ENCODE peak calls at places on chromosome 20, in ten cellular contexts. A is fibroblast of mammary gland, L is K562, B is Peyer's patch, G is IMR-90, P is DND-41, U is aorta, R is fibroblast of lung, N is tibial artery, H is tibial nerve. Z is an unnamed sample.

GRCh38 chr20:54668271-54669053 is 193.1 kb downstream of the DOK5 start:
- DNase-seq in A (peak; percentile 28), R (peak; percentile 12), B (no peak), G (peak; percentile 5), P (peak; percentile 27), U (no peak), H (no peak), L (peak; percentile 44), N (no peak), Z (no peak)

GRCh38 chr20:51494241-51495110 is 48.0 kb downstream of the NFATC2 start:
- DNase-seq in P (no peak), N (no peak), L (no peak), R (no peak), U (no peak), B (no peak), A (no peak), G (no peak), H (no peak), Z (no peak)

GRCh38 chr20:10040070-10040970 is 5.5 kb downstream of the ANKEF1 start:
- DNase-seq in P (no peak), R (peak; percentile 85), H (no peak), A (peak; percentile 91), U (no peak), L (peak; percentile 9), G (peak; percentile 85), B (no peak), N (no peak), Z (peak; percentile 42)

GRCh38 chr20:39019805-39020325 is 57.7 kb downstream of the DHX35 start:
- DNase-seq in U (no peak), N (no peak), L (no peak), A (peak; percentile 6), R (peak; percentile 27), B (no peak), G (no peak), H (no peak), P (no peak), Z (no peak)

GRCh38 chr20:13101701-13102100 is 92.9 kb downstream of the SPTLC3 start:
- DNase-seq in P (no peak), G (peak; percentile 43), H (no peak), A (peak; percentile 52), B (no peak), L (no peak), N (no peak), U (no peak), R (peak; percentile 47), Z (no peak)

GRCh38 chr20:1423625-1424106 is 30.8 kb upstream of the FKBP1A start:
- DNase-seq in U (no peak), N (no peak), B (peak; percentile 67), H (no peak), L (peak; percentile 84), G (peak; percentile 69), A (peak; percentile 76), R (peak; percentile 79), P (peak; percentile 46), Z (no peak)

GRCh38 chr20:62816879-62817873 is at the start of gene COL9A3:
- DNase-seq in R (no peak), H (no peak), A (no peak), U (no peak), G (no peak), L (no peak), B (no peak), P (no peak), N (no peak), Z (no peak)

GRCh38 chr20:9301129-9302072 is 213.0 kb upstream of the LAMP5 start:
- DNase-seq in R (peak; percentile 90), P (no peak), G (peak; percentile 89), N (no peak), H (peak; percentile 21), A (peak; percentile 61), B (no peak), L (no peak), U (no peak), Z (peak; percentile 63)

GRCh38 chr20:63980317-63980805 is 571 bp upstream of the PRPF6 start:
- DNase-seq in G (no peak), A (peak; percentile 58), H (no peak), N (no peak), B (no peak), P (no peak), R (no peak), L (no peak), U (no peak), Z (no peak)

GRCh38 chr20:21099653-21100589 is 6.2 kb downstream of the LINC00237 start:
- DNase-seq in L (peak; percentile 30), P (no peak), B (peak; percentile 59), G (peak; percentile 4), U (peak; percentile 77), N (peak; percentile 29), H (no peak), A (no peak), R (no peak), Z (no peak)

GRCh38 chr20:47713941-47714450 is 71.3 kb downstream of the SULF2 start:
- DNase-seq in N (peak; percentile 77), U (peak; percentile 84), R (peak; percentile 47), A (peak; percentile 51), H (peak; percentile 66), P (no peak), L (no peak), G (peak; percentile 27), B (no peak), Z (no peak)

GRCh38 chr20:12906401-12906800 is 102.4 kb upstream of the SPTLC3 start:
- DNase-seq in A (no peak), N (no peak), R (no peak), U (no peak), H (no peak), G (no peak), B (no peak), P (no peak), L (no peak), Z (no peak)

GRCh38 chr20:10579942-10580341 is 93.9 kb downstream of the JAG1 start:
- DNase-seq in R (no peak), N (no peak), H (no peak), B (no peak), A (no peak), G (no peak), U (no peak), L (no peak), P (no peak), Z (no peak)

GRCh38 chr20:22584922-22585785 is 782 bp upstream of the FOXA2 start:
- DNase-seq in L (no peak), P (no peak), G (no peak), U (no peak), B (peak; percentile 60), N (no peak), R (no peak), H (no peak), A (no peak), Z (no peak)

GRCh38 chr20:21529863-21530262 is 16.0 kb upstream of the NKX2-2 start:
- DNase-seq in L (no peak), U (no peak), R (no peak), G (no peak), B (no peak), N (no peak), A (no peak), H (no peak), P (no peak), Z (no peak)

DNA sequence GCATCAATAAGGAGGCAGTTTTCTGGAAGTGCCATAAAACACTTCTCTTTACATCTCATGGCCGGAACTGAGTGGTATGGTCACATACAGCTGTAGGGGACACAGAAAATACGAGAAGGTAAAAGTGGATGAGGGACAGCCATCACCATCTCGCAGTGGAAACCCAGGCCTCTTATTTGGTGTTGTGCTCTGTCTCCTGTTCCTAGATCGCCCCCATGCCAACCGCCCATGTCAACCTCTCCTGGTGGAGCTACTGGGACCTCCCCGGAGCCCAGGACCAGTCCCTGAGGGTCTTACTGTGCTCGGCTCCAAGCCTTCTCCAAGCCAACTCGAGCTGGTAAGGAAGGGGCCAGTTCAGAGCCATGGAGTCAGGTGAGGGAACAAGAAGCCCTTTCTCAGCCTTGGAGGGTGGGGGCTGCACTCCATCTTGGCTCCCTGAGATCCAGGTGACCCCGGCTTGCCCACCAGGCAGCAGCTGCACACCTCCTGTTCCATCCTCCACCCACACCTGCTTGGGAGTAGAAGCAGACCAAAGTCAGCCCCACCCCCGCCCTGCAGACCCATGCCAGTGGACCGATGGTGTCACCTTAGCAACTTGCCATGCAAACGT is 149.0 kb upstream of the CST7 start:
- DNase-seq in A (no peak), B (no peak), U (peak; percentile 48), G (no peak), R (no peak), L (no peak), N (no peak), P (no peak), H (no peak), Z (no peak)
- H3K4me3 ChIP-seq in A (no peak overlapping the region), B (no peak overlapping the region), U (no peak overlapping the region), G (no peak overlapping the region), R (no peak overlapping the region), L (no peak overlapping the region), N (no peak overlapping the region), P (no peak overlapping the region), H (no peak overlapping the region), Z (no peak overlapping the region)

DNA sequence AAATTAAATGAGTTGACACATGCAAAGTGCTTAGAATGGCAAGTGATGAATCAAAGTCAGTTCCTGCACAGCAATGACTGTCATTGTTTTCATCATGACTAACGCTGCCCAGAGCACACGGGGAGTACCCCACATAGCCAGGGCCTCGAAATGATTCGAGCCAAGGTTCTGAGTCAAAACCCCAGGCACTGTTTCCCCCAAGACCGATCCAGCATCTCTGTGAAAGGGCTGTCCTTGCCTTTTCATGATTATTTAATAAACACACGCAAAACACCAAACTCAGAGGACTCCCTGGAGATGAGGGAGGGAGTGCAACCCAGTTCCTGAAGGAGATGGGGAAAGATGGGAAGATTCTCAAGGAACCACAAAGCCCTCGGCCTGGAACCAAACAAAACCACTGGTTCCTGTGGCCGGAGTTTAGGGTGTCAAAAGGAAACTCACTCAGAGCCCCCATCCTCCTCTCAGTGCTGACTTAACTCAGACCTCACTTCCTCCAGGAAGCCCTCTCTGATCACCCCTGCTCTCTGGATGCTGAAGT is 3.8 kb downstream of the PREX1 start:
- DNase-seq in A (peak; percentile 83), G (peak; percentile 65), N (no peak), H (peak; percentile 15), R (peak; percentile 27), L (no peak), B (no peak), U (peak; percentile 26), P (no peak), Z (no peak)
- H3K4me3 ChIP-seq in A (no peak overlapping the region), G (no peak overlapping the region), N (no peak overlapping the region), H (no peak overlapping the region), R (no peak overlapping the region), L (no peak overlapping the region), B (peak overlapping the region; percentile 24), U (no peak overlapping the region), P (no peak overlapping the region), Z (no peak overlapping the region)

GRCh38 chr20:14406495-14406894 is 69.1 kb upstream of the FLRT3 start:
- DNase-seq in A (peak; percentile 13), U (no peak), N (no peak), G (peak; percentile 36), P (no peak), R (peak; percentile 3), B (no peak), L (no peak), H (no peak), Z (peak; percentile 15)
- H3K4me3 ChIP-seq in A (no peak overlapping the region), U (no peak overlapping the region), N (no peak overlapping the region), G (no peak overlapping the region), P (no peak overlapping the region), R (no peak overlapping the region), B (no peak overlapping the region), L (no peak overlapping the region), H (no peak overlapping the region), Z (no peak overlapping the region)

DNA sequence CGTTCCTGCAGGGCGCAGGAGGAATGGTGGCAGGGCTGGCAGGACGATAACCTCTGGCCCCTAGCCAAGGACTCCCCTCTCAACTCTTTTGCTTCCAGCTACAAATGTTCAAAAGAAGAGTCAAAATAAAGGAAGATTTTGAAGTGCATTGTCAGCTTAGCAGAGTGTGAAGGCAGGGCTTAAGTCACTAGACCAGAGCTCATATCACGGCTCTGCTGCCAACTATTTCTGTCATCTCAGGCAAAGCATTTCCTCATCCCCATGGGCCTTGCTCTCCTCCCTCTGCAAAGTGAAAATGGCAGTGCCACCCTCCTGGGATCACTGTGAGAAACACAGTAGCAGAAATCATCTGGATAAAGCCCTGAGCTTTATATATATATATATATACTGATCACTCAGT is 36.7 kb downstream of the CFAP61 start:
- DNase-seq in L (no peak), N (no peak), G (no peak), P (no peak), H (no peak), R (no peak), B (no peak), U (no peak), A (no peak), Z (no peak)
- H3K4me3 ChIP-seq in L (no peak overlapping the region), N (no peak overlapping the region), G (no peak overlapping the region), P (no peak overlapping the region), H (no peak overlapping the region), R (no peak overlapping the region), B (no peak overlapping the region), U (no peak overlapping the region), A (no peak overlapping the region), Z (no peak overlapping the region)

Z was measured in HFF-Myc.